ENCODE peak calls at places on chromosomes 12 and 14, in four cellular contexts. Q is NB4, P is dorsolateral prefrontal cortex, Z is IMR-90. X is an unnamed sample.
A peak's percentile ranks its signal among the peaks of the same experiment; 100 is the strongest.

GRCh38 chr14:77026166-77026929 is 2.2 kb downstream of the IRF2BPL start:
- DNase-seq in Q (no peak), P (peak; percentile 41), Z (peak; percentile 51), X (no peak)

GRCh38 chr12:5047094-5047493 is 3.4 kb downstream of the KCNA5 start:
- DNase-seq in Q (no peak), P (peak; percentile 15), Z (no peak), X (no peak)

GRCh38 chr12:89671469-89671868 is 37.2 kb downstream of the ATP2B1 start:
- DNase-seq in Q (no peak), P (no peak), Z (peak; percentile 64), X (peak; percentile 48)

GRCh38 chr14:61934385-61934784 is 172.2 kb downstream of the SNAPC1 start:
- DNase-seq in Q (no peak), P (no peak), Z (peak; percentile 99), X (peak; percentile 97)

GRCh38 chr14:72558721-72559120 is 335.2 kb downstream of the DPF3 start:
- DNase-seq in Q (no peak), P (peak; percentile 77), Z (peak; percentile 56), X (peak; percentile 73)

GRCh38 chr12:27705263-27705662 is 5.4 kb upstream of the MRPS35 start:
- DNase-seq in Q (peak; percentile 20), P (no peak), Z (no peak), X (no peak)

GRCh38 chr14:51676549-51676948 is 24.8 kb downstream of the FRMD6 start:
- DNase-seq in Q (no peak), P (no peak), Z (no peak), X (no peak)

GRCh38 chr14:92903359-92903758 is 19.6 kb upstream of the CHGA start:
- DNase-seq in Q (no peak), P (no peak), Z (no peak), X (no peak)

GRCh38 chr12:4176168-4176567 is 97.4 kb upstream of the CCND2 start:
- DNase-seq in Q (no peak), P (no peak), Z (no peak), X (no peak)

GRCh38 chr14:72822946-72823611 is 70.8 kb downstream of the DPF3 start:
- DNase-seq in Q (no peak), P (no peak), Z (no peak), X (no peak)

GRCh38 chr14:73264080-73264895 is 27.0 kb downstream of the PAPLN start:
- DNase-seq in Q (no peak), P (no peak), Z (no peak), X (no peak)

GRCh38 chr12:115407036-115407435 is 723.1 kb upstream of the TBX3 start:
- DNase-seq in Q (no peak), P (no peak), Z (no peak), X (no peak)

GRCh38 chr12:53975019-53975815 is 463 bp upstream of the HOTAIR start:
- DNase-seq in Q (no peak), P (no peak), Z (no peak), X (no peak)

GRCh38 chr14:24504425-24504824 is 3.6 kb downstream of the CMA1 start:
- DNase-seq in Q (peak; percentile 70), P (no peak), Z (no peak), X (no peak)

GRCh38 chr14:78202178-78202577 is 32.0 kb downstream of the NRXN3 start:
- DNase-seq in Q (peak; percentile 38), P (no peak), Z (no peak), X (no peak)

GRCh38 chr12:51524386-51524901 is 66.6 kb upstream of the SCN8A start:
- DNase-seq in Q (no peak), P (no peak), Z (no peak), X (no peak)

GRCh38 chr12:13227191-13227590 is 30.7 kb downstream of the EMP1 start:
- DNase-seq in Q (no peak), P (no peak), Z (no peak), X (no peak)

GRCh38 chr12:14960548-14961465 is 594 bp downstream of the ARHGDIB start:
- DNase-seq in Q (peak; percentile 86), P (no peak), Z (peak; percentile 36), X (no peak)

GRCh38 chr14:56172571-56172971 is 54.4 kb downstream of the PELI2 start:
- DNase-seq in Q (peak; percentile 2), P (no peak), Z (peak; percentile 92), X (peak; percentile 31)

GRCh38 chr12:132827763-132828703 is 636 bp downstream of the GOLGA3 start:
- DNase-seq in Q (peak; percentile 57), P (no peak), Z (peak; percentile 84), X (peak; percentile 38)

GRCh38 chr12:53808023-53808705 is 56.4 kb upstream of the CISTR start:
- DNase-seq in Q (no peak), P (no peak), Z (no peak), X (no peak)

GRCh38 chr12:97151481-97151880 is 244.4 kb downstream of the NEDD1 start:
- DNase-seq in Q (no peak), P (no peak), Z (no peak), X (no peak)

GRCh38 chr14:69268223-69268622 is 8.3 kb downstream of the GALNT16 start:
- DNase-seq in Q (no peak), P (no peak), Z (peak; percentile 75), X (no peak)

GRCh38 chr14:29926228-29926627 is 1.4 kb downstream of the PRKD1 start:
- DNase-seq in Q (no peak), P (no peak), Z (no peak), X (no peak)

GRCh38 chr12:96136129-96136528 is 58.0 kb upstream of the ELK3 start:
- DNase-seq in Q (no peak), P (no peak), Z (peak; percentile 61), X (peak; percentile 44)

GRCh38 chr14:70855486-70855885 is 46.2 kb upstream of the MAP3K9 start:
- DNase-seq in Q (no peak), P (no peak), Z (no peak), X (no peak)

GRCh38 chr14:87869619-87870583 is 123.1 kb downstream of the GALC start:
- DNase-seq in Q (peak; percentile 26), P (no peak), Z (peak; percentile 36), X (peak; percentile 52)

GRCh38 chr12:56565510-56566101 is 44.0 kb downstream of the RBMS2 start:
- DNase-seq in Q (peak; percentile 75), P (no peak), Z (peak; percentile 77), X (peak; percentile 23)

GRCh38 chr12:95365912-95366311 is 108.0 kb upstream of the METAP2 start:
- DNase-seq in Q (no peak), P (no peak), Z (no peak), X (no peak)

GRCh38 chr14:75016815-75017214 is 14.1 kb downstream of the EIF2B2 start:
- DNase-seq in Q (no peak), P (no peak), Z (no peak), X (no peak)

GRCh38 chr12:115791331-115791730 is 486.2 kb downstream of the MED13L start:
- DNase-seq in Q (no peak), P (no peak), Z (no peak), X (no peak)

GRCh38 chr12:131747276-131747675 is 36.4 kb downstream of the SFSWAP start:
- DNase-seq in Q (no peak), P (no peak), Z (no peak), X (no peak)

GRCh38 chr12:122078141-122079037 is at the start of gene MLXIP:
- DNase-seq in Q (peak; percentile 96), P (peak; percentile 95), Z (peak; percentile 89), X (no peak)

DNA sequence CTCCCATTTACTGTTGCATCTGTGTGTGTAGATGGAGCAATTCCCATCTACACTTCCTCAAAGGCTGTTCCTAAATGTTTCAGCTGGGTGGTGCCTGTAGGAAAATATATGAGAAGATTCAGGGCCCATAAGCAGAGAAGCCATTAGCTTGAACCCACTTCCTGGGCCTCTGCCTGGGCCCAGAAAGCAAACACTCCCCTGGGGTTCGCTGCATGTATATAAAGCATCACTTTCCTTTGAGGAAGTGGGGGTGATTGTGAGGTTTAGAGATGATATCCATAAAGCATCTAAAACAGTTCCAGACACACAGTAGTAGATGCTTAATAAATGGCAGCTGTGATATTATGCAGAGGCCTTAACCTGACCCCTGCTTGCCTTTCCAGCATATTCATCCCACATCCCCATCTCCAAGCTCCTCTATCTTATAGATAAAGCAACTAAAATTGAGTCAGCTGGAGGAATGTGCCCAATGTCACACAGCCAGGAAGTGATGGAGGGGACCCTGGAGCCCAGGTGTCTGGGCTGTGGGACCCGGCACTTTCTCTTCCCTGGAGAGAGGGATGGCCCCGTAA is 280.0 kb upstream of the CRY1 start:
- DNase-seq in Q (peak; percentile 25), P (no peak), Z (no peak), X (no peak)
- H3K4me3 ChIP-seq in Q (no peak overlapping the region), P (no peak overlapping the region), Z (no peak overlapping the region), X (no peak overlapping the region)

DNA sequence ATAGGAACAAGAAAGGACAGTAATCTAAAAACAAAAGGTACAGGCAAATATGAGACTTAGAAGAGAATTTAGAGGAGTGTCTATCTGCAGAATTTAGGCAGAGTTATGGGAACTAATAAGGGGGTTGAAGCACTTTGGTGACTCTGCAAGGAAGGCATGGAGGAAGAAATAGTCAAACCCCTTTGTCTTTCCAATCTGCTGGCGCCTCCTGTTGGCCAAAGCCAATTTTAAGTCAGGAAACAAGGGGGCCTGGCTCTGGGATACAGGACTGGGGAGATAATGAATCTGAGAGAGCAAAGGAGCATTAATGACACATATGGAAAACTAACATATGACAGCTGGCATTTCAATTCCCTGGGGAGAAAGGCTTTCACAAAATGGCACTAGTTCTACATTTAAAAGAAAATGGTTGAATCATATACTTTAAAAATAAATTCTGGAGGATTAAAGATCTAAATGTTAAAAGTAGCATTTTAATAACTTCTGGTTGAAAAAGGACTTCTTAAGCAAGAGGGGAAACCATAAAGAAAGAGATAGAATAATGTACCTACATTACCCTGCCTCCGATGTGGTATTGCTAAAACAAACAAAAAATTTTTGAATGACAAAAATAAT is 48.5 kb upstream of the CSRP2 start:
- DNase-seq in Q (peak; percentile 51), P (no peak), Z (peak; percentile 57), X (no peak)
- TF ChIP-seq CTCF in Q (peak; percentile 57), P (peak; percentile 11), Z (peak; percentile 64), X (peak; percentile 77)

DNA sequence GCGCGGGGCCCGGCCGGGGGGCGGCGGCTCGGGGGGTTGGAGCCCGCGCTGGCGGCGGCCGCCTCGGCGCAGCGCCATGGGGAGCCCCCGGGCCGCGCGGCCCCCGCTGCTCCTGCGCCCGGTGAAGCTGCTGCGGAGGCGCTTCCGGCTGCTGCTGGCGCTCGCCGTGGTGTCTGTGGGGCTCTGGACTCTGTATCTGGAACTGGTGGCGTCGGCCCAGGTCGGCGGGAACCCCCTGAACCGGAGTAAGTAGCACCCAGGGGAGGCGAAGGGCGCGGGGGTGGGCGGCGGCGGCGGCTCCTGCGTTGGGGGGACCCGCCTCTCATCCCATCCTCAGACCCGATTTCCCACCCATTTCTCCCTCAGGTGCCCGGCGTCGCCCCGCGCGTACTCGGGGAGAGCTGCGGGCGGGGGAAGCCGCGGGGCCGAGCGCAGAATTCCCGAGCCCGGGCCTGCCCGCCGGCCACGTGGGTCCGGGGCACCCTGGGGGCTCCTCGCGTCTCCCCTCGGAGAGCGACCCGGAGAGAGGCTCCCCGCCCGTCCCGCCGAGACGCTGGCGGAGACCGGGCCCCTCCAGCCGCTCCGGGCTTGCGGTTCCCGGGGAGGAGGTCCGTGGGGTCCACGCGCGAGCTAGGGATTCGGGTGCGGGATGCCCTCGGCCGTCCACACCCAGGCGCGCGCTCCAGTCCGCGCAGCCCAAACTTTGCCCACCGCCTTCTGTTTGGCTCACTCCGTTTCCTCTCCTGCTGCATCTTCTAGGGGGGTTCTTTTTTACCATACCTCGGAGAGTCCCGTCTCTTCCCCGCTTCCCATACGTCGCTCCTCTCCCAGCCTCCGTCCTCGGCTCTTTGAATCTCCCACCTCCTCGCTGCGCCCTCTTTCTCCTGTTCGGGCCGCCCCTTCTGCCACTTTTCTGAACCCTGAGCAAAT is 827 bp downstream of the B4GALNT3 start:
- DNase-seq in Q (peak; percentile 25), P (no peak), Z (no peak), X (no peak)
- H3K4me3 ChIP-seq in Q (no peak overlapping the region), P (peak overlapping the region; percentile 74), Z (peak overlapping the region; percentile 25), X (peak overlapping the region; percentile 27)

GRCh38 chr12:107448198-107448597 is 237.4 kb upstream of the PWP1 start:
- DNase-seq in Q (peak; percentile 27), P (no peak), Z (peak; percentile 5), X (no peak)
- TF ChIP-seq CTCF in Q (peak; percentile 67), P (no peak), Z (peak; percentile 45), X (peak; percentile 49)

GRCh38 chr12:45987339-45987726 is 3.0 kb downstream of the SCAF11 start:
- DNase-seq in Q (no peak), P (no peak), Z (no peak), X (no peak)
- H3K4me3 ChIP-seq in Q (peak overlapping the region; percentile 97), P (peak overlapping the region; percentile 90), Z (no peak overlapping the region), X (no peak overlapping the region)

X was measured in AG09309.